ENCODE peak calls at places on chromosomes 3 and 15, in six cellular contexts. One of them, this sample, is unnamed.

GRCh38 chr15:99762288-99762687 is 29.1 kb upstream of the LYSMD4 start:
- DNase-seq in GM06990: no peak
- DNase-seq in heart left ventricle: no peak
- DNase-seq in fibroblast of lung: no peak
- DNase-seq in CD4-positive, alpha-beta T cell: no peak
- DNase-seq in A549: no peak
- DNase-seq in this sample: no peak

GRCh38 chr3:66487475-66487874 is 13.3 kb downstream of the LRIG1 start:
- DNase-seq in GM06990: no peak
- DNase-seq in heart left ventricle: no peak
- DNase-seq in CD4-positive, alpha-beta T cell: no peak
- DNase-seq in fibroblast of lung: peak
- DNase-seq in A549: no peak
- DNase-seq in this sample: no peak

GRCh38 chr3:8474991-8475390 is 26.6 kb upstream of the LMCD1 start:
- DNase-seq in heart left ventricle: no peak
- DNase-seq in A549: no peak
- DNase-seq in fibroblast of lung: no peak
- DNase-seq in CD4-positive, alpha-beta T cell: no peak
- DNase-seq in GM06990: no peak
- DNase-seq in this sample: no peak

GRCh38 chr15:101615414-101615985 is 36.7 kb downstream of the TM2D3 start:
- DNase-seq in CD4-positive, alpha-beta T cell: no peak
- DNase-seq in A549: no peak
- DNase-seq in heart left ventricle: no peak
- DNase-seq in GM06990: no peak
- DNase-seq in fibroblast of lung: no peak
- DNase-seq in this sample: no peak

GRCh38 chr15:39504812-39505211 is 76.1 kb upstream of the THBS1 start:
- DNase-seq in A549: peak
- DNase-seq in fibroblast of lung: peak
- DNase-seq in CD4-positive, alpha-beta T cell: no peak
- DNase-seq in GM06990: no peak
- DNase-seq in heart left ventricle: no peak
- DNase-seq in this sample: no peak

GRCh38 chr3:11002456-11002855 is 9.9 kb downstream of the SLC6A1 start:
- DNase-seq in GM06990: no peak
- DNase-seq in heart left ventricle: no peak
- DNase-seq in A549: no peak
- DNase-seq in fibroblast of lung: no peak
- DNase-seq in CD4-positive, alpha-beta T cell: no peak
- DNase-seq in this sample: no peak

GRCh38 chr3:18872466-18872865 is 275.8 kb upstream of the KCNH8 start:
- DNase-seq in heart left ventricle: no peak
- DNase-seq in fibroblast of lung: no peak
- DNase-seq in CD4-positive, alpha-beta T cell: no peak
- DNase-seq in GM06990: no peak
- DNase-seq in A549: no peak
- DNase-seq in this sample: no peak

GRCh38 chr3:77038468-77038927 is 1.4 kb upstream of the ROBO2 start:
- DNase-seq in CD4-positive, alpha-beta T cell: no peak
- DNase-seq in A549: peak
- DNase-seq in heart left ventricle: peak
- DNase-seq in fibroblast of lung: peak
- DNase-seq in GM06990: no peak
- DNase-seq in this sample: peak

GRCh38 chr3:120498947-120499346 is 48.2 kb upstream of the FSTL1 start:
- DNase-seq in A549: peak
- DNase-seq in fibroblast of lung: peak
- DNase-seq in GM06990: no peak
- DNase-seq in CD4-positive, alpha-beta T cell: no peak
- DNase-seq in heart left ventricle: no peak
- DNase-seq in this sample: no peak

GRCh38 chr3:50336452-50337174 is 4.0 kb downstream of the RASSF1 start:
- DNase-seq in CD4-positive, alpha-beta T cell: no peak
- DNase-seq in fibroblast of lung: peak
- DNase-seq in heart left ventricle: no peak
- DNase-seq in GM06990: no peak
- DNase-seq in A549: no peak
- DNase-seq in this sample: no peak

GRCh38 chr3:195352895-195353488 is 82.0 kb upstream of the XXYLT1 start:
- DNase-seq in A549: peak
- DNase-seq in heart left ventricle: no peak
- DNase-seq in GM06990: no peak
- DNase-seq in fibroblast of lung: peak
- DNase-seq in CD4-positive, alpha-beta T cell: no peak
- DNase-seq in this sample: no peak

GRCh38 chr3:132721479-132722164 is 587 bp downstream of the NPHP3 start:
- DNase-seq in heart left ventricle: peak
- DNase-seq in CD4-positive, alpha-beta T cell: no peak
- DNase-seq in A549: peak
- DNase-seq in fibroblast of lung: peak
- DNase-seq in GM06990: peak
- DNase-seq in this sample: no peak

GRCh38 chr3:16112910-16113504 is 61.5 kb upstream of the GALNT15 start:
- DNase-seq in A549: no peak
- DNase-seq in fibroblast of lung: peak
- DNase-seq in CD4-positive, alpha-beta T cell: no peak
- DNase-seq in heart left ventricle: no peak
- DNase-seq in GM06990: no peak
- DNase-seq in this sample: no peak

GRCh38 chr3:125150525-125151436 is 61.8 kb downstream of the SLC12A8 start:
- DNase-seq in GM06990: no peak
- DNase-seq in fibroblast of lung: peak
- DNase-seq in A549: peak
- DNase-seq in heart left ventricle: no peak
- DNase-seq in CD4-positive, alpha-beta T cell: peak
- DNase-seq in this sample: peak
- TF ChIP-seq CTCF in GM06990: peak
- TF ChIP-seq CTCF in fibroblast of lung: peak
- TF ChIP-seq CTCF in A549: peak
- TF ChIP-seq CTCF in heart left ventricle: peak
- TF ChIP-seq CTCF in CD4-positive, alpha-beta T cell: peak
- TF ChIP-seq CTCF in this sample: peak

GRCh38 chr3:37308247-37308646 is 133.9 kb upstream of the LRRFIP2 start:
- DNase-seq in heart left ventricle: no peak
- DNase-seq in fibroblast of lung: peak
- DNase-seq in CD4-positive, alpha-beta T cell: no peak
- DNase-seq in GM06990: no peak
- DNase-seq in A549: peak
- DNase-seq in this sample: peak
- TF ChIP-seq CTCF in heart left ventricle: no peak
- TF ChIP-seq CTCF in fibroblast of lung: peak
- TF ChIP-seq CTCF in CD4-positive, alpha-beta T cell: peak
- TF ChIP-seq CTCF in GM06990: peak
- TF ChIP-seq CTCF in A549: peak
- TF ChIP-seq CTCF in this sample: no peak

DNA sequence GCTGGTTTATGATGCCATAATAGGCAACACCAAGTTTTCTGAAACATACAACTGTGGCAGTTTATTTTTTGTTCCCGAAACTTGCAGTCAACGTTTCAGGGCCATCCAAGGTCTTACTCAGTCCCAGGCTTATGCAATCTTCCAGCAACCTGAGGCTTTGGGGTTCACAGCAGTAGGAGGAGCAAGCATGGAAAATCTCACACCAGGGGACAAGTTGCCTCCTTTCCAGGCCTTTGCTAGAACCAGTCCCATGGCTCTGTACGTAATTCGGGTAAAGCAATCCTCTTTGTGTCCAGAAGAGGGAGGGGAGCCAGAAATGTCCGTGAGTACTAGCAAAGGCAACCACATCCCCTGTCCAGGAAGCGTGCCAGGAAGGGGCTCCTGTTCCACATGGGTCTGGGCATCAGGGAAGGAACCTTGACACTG is 4.7 kb upstream of the FAM240A start:
- DNase-seq in GM06990: no peak
- DNase-seq in CD4-positive, alpha-beta T cell: no peak
- DNase-seq in heart left ventricle: no peak
- DNase-seq in A549: peak
- DNase-seq in fibroblast of lung: peak
- DNase-seq in this sample: no peak
- TF ChIP-seq CTCF in GM06990: no peak
- TF ChIP-seq CTCF in CD4-positive, alpha-beta T cell: no peak
- TF ChIP-seq CTCF in heart left ventricle: no peak
- TF ChIP-seq CTCF in A549: no peak
- TF ChIP-seq CTCF in fibroblast of lung: no peak
- TF ChIP-seq CTCF in this sample: no peak

GRCh38 chr3:12578742-12579141 is 21.9 kb downstream of the MKRN2 start:
- DNase-seq in A549: no peak
- DNase-seq in GM06990: no peak
- DNase-seq in fibroblast of lung: no peak
- DNase-seq in heart left ventricle: no peak
- DNase-seq in CD4-positive, alpha-beta T cell: no peak
- DNase-seq in this sample: no peak
- TF ChIP-seq CTCF in A549: peak
- TF ChIP-seq CTCF in GM06990: peak
- TF ChIP-seq CTCF in fibroblast of lung: peak
- TF ChIP-seq CTCF in heart left ventricle: no peak
- TF ChIP-seq CTCF in CD4-positive, alpha-beta T cell: no peak
- TF ChIP-seq CTCF in this sample: no peak

GRCh38 chr15:31325432-31325975 is 1.1 kb upstream of the KLF13 start:
- DNase-seq in A549: no peak
- DNase-seq in CD4-positive, alpha-beta T cell: peak
- DNase-seq in GM06990: peak
- DNase-seq in fibroblast of lung: peak
- DNase-seq in heart left ventricle: peak
- DNase-seq in this sample: peak
- TF ChIP-seq CTCF in A549: no peak
- TF ChIP-seq CTCF in CD4-positive, alpha-beta T cell: no peak
- TF ChIP-seq CTCF in GM06990: no peak
- TF ChIP-seq CTCF in fibroblast of lung: no peak
- TF ChIP-seq CTCF in heart left ventricle: no peak
- TF ChIP-seq CTCF in this sample: no peak

GRCh38 chr3:126103121-126104027 is 19.4 kb upstream of the SLC41A3 start:
- DNase-seq in CD4-positive, alpha-beta T cell: no peak
- DNase-seq in A549: no peak
- DNase-seq in fibroblast of lung: no peak
- DNase-seq in heart left ventricle: no peak
- DNase-seq in GM06990: no peak
- DNase-seq in this sample: no peak
- TF ChIP-seq CTCF in CD4-positive, alpha-beta T cell: no peak
- TF ChIP-seq CTCF in A549: no peak
- TF ChIP-seq CTCF in fibroblast of lung: no peak
- TF ChIP-seq CTCF in heart left ventricle: no peak
- TF ChIP-seq CTCF in GM06990: peak
- TF ChIP-seq CTCF in this sample: no peak

GRCh38 chr15:66293419-66294156 is at the start of gene DIS3L:
- DNase-seq in CD4-positive, alpha-beta T cell: peak
- DNase-seq in A549: peak
- DNase-seq in GM06990: peak
- DNase-seq in heart left ventricle: peak
- DNase-seq in fibroblast of lung: peak
- DNase-seq in this sample: peak
- TF ChIP-seq CTCF in CD4-positive, alpha-beta T cell: no peak
- TF ChIP-seq CTCF in A549: no peak
- TF ChIP-seq CTCF in GM06990: no peak
- TF ChIP-seq CTCF in heart left ventricle: no peak
- TF ChIP-seq CTCF in fibroblast of lung: no peak
- TF ChIP-seq CTCF in this sample: no peak

DNA sequence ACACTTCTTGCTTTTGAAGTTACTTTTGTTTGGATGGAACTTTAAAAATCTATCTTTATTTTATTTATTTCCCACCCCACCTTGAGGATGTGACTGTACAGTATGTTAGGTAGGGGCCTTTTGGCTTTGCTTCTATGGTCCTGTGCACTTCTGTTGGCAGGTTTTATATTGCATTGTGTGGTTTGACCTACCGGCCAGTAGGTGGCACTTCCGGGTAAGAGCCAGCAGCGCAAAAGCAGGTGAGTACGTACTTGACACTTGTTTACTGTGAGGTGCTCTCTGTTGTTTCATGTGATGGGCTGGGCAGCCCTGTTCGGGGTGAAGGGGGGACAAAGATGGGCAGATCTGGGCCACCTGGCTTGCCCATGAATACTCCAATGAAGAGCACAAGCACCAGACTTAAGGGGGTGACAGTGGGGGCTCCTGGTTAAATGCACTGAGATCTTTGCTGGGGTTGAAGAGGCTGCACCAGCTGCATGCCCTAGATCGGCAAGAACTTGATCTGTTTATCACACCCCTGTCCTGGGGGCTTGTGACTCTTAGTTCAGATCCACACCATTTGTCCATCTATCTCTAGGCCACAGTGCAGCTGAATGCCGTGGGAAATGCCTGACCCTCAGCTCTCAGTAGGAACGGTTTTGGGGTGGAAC is 131.6 kb downstream of the NLGN1 start:
- DNase-seq in fibroblast of lung: peak
- DNase-seq in A549: peak
- DNase-seq in CD4-positive, alpha-beta T cell: no peak
- DNase-seq in heart left ventricle: no peak
- DNase-seq in GM06990: peak
- DNase-seq in this sample: peak
- TF ChIP-seq CTCF in fibroblast of lung: peak
- TF ChIP-seq CTCF in A549: peak
- TF ChIP-seq CTCF in CD4-positive, alpha-beta T cell: no peak
- TF ChIP-seq CTCF in heart left ventricle: no peak
- TF ChIP-seq CTCF in GM06990: peak
- TF ChIP-seq CTCF in this sample: no peak

This sample was measured in GM20000.